ENCODE peak calls at places on chromosome 12, in five cellular contexts. U is astrocyte of the spinal cord; D is right cardiac atrium; J is stimulated activated CD4-positive, alpha-beta T cell treated with anti-CD3 and anti-CD28 coated beads, Interleukin-2, amount 100 ng/mL, for 48 hours; N is germinal center. X is an unnamed sample.

GRCh38 chr12:123270380-123271181 is 1.1 kb downstream of the CDK2AP1 start:
- DNase-seq in J (no peak), U (no peak), D (peak; percentile 77), N (no peak), X (no peak)

GRCh38 chr12:74490390-74491064 is 47.1 kb upstream of the ATXN7L3B start:
- DNase-seq in U (no peak), J (no peak), D (no peak), N (no peak), X (no peak)

GRCh38 chr12:1078002-1078401 is 87.0 kb downstream of the ERC1 start:
- DNase-seq in U (no peak), J (no peak), D (no peak), N (no peak), X (no peak)

GRCh38 chr12:14554281-14555008 is 13.2 kb downstream of the PLBD1 start:
- DNase-seq in J (no peak), U (no peak), D (peak; percentile 94), N (no peak), X (no peak)

GRCh38 chr12:55745361-55746146 is 2.6 kb downstream of the GDF11 start:
- DNase-seq in N (no peak), J (no peak), D (peak; percentile 47), U (peak; percentile 17), X (no peak)

GRCh38 chr12:57473392-57473791 is 6.3 kb downstream of the ARHGAP9 start:
- DNase-seq in U (no peak), N (no peak), J (no peak), D (no peak), X (no peak)

GRCh38 chr12:76976777-76977465 is 88.4 kb downstream of the E2F7 start:
- DNase-seq in N (no peak), U (peak; percentile 3), J (no peak), D (no peak), X (no peak)

GRCh38 chr12:110906088-110906487 is 14.3 kb downstream of the MYL2 start:
- DNase-seq in N (peak; percentile 22), J (no peak), U (no peak), D (no peak), X (no peak)

GRCh38 chr12:45131506-45131905 is 80.6 kb upstream of the DBX2 start:
- DNase-seq in N (no peak), D (no peak), U (no peak), J (no peak), X (no peak)

GRCh38 chr12:60148109-60148508 is 552.3 kb downstream of the SLC16A7 start:
- DNase-seq in D (no peak), U (peak; percentile 87), J (no peak), N (no peak), X (no peak)

GRCh38 chr12:120055639-120056038 is 60.9 kb downstream of the RAB35 start:
- DNase-seq in U (no peak), J (no peak), N (no peak), D (no peak), X (no peak)

GRCh38 chr12:32107376-32108267 is 975 bp downstream of the BICD1 start:
- DNase-seq in U (peak; percentile 60), D (peak; percentile 58), J (peak; percentile 17), N (peak; percentile 30), X (no peak)

GRCh38 chr12:56029166-56029519 is 8.3 kb downstream of the IKZF4 start:
- DNase-seq in U (peak; percentile 9), N (no peak), J (no peak), D (no peak), X (no peak)

GRCh38 chr12:106288510-106289195 is 13.9 kb upstream of the TCP11L2 start:
- DNase-seq in D (no peak), U (peak; percentile 92), N (no peak), J (no peak), X (no peak)

GRCh38 chr12:32290411-32290810 is 108.9 kb upstream of the FGD4 start:
- DNase-seq in N (no peak), J (no peak), U (peak; percentile 24), D (no peak), X (no peak)

GRCh38 chr12:97967831-97968230 is 505.2 kb downstream of the RMST start:
- DNase-seq in U (no peak), N (no peak), J (no peak), D (no peak), X (no peak)

GRCh38 chr12:113988064-113988451 is 21.9 kb upstream of the RBM19 start:
- DNase-seq in N (no peak), D (no peak), U (no peak), J (no peak), X (no peak)

GRCh38 chr12:30794591-30795409 is 40.0 kb upstream of the CAPRIN2 start:
- DNase-seq in U (peak; percentile 97), J (peak; percentile 13), D (peak; percentile 50), N (no peak), X (no peak)

GRCh38 chr12:132109741-132110140 is 34.4 kb downstream of the DDX51 start:
- DNase-seq in U (no peak), D (no peak), N (no peak), J (no peak), X (no peak)

GRCh38 chr12:27588786-27589185 is 64.8 kb downstream of the PPFIBP1 start:
- DNase-seq in N (no peak), D (no peak), J (no peak), U (no peak), X (no peak)

GRCh38 chr12:128864516-128865186 is 11.4 kb downstream of the GLT1D1 start:
- DNase-seq in J (no peak), N (no peak), U (no peak), D (peak; percentile 67), X (no peak)

GRCh38 chr12:124720019-124720686 is 143.5 kb downstream of the SCARB1 start:
- DNase-seq in D (peak; percentile 59), U (peak; percentile 87), N (no peak), J (no peak), X (no peak)

GRCh38 chr12:1972260-1972659 is 32.0 kb downstream of the DCP1B start:
- DNase-seq in D (no peak), N (no peak), J (no peak), U (peak; percentile 66), X (no peak)

GRCh38 chr12:116853507-116853906 is 27.7 kb downstream of the HRK start:
- DNase-seq in D (no peak), U (no peak), J (no peak), N (no peak), X (no peak)

GRCh38 chr12:100672075-100672592 is 98.7 kb downstream of the GAS2L3 start:
- DNase-seq in U (no peak), D (peak; percentile 43), N (peak; percentile 44), J (peak; percentile 31), X (no peak)

GRCh38 chr12:116672842-116673516 is 64.9 kb downstream of the SPRING1 start:
- DNase-seq in N (no peak), J (no peak), U (no peak), D (no peak), X (no peak)

GRCh38 chr12:102568151-102568815 is 87.9 kb upstream of the IGF1 start:
- DNase-seq in U (peak; percentile 24), J (no peak), D (no peak), N (no peak), X (no peak)

GRCh38 chr12:43151406-43152080 is 400.5 kb downstream of the ADAMTS20 start:
- DNase-seq in N (no peak), U (no peak), J (no peak), D (no peak), X (no peak)

GRCh38 chr12:40620564-40621019 is 71.6 kb upstream of the CNTN1 start:
- DNase-seq in N (no peak), J (no peak), U (no peak), D (peak; percentile 28), X (no peak)

GRCh38 chr12:56257491-56258067 is 605 bp downstream of the ANKRD52 start:
- DNase-seq in N (no peak), J (no peak), U (peak; percentile 39), D (peak; percentile 52), X (no peak)

GRCh38 chr12:132422057-132423043 is 67.6 kb upstream of the FBRSL1 start:
- DNase-seq in U (peak; percentile 25), J (no peak), D (peak; percentile 16), N (no peak), X (no peak)

GRCh38 chr12:82660541-82661325 is 26.0 kb upstream of the TMTC2 start:
- DNase-seq in N (no peak), U (peak; percentile 10), J (no peak), D (no peak), X (no peak)

GRCh38 chr12:119826661-119827435 is 50.3 kb downstream of the CIT start:
- DNase-seq in U (no peak), N (no peak), D (no peak), J (no peak), X (no peak)

GRCh38 chr12:88579572-88579940 is 715 bp downstream of the KITLG start:
- DNase-seq in D (peak; percentile 75), J (no peak), N (peak; percentile 3), U (peak; percentile 47), X (no peak)

GRCh38 chr12:75212072-75212471 is 2.4 kb upstream of the KCNC2 start:
- DNase-seq in J (no peak), D (no peak), U (peak; percentile 60), N (no peak), X (no peak)

GRCh38 chr12:2051700-2052625 is 824 bp upstream of the CACNA1C start:
- DNase-seq in U (no peak), D (peak; percentile 57), J (no peak), N (no peak), X (no peak)

GRCh38 chr12:65608319-65608916 is 215.9 kb upstream of the HMGA2 start:
- DNase-seq in J (no peak), U (peak; percentile 56), D (no peak), N (no peak), X (no peak)

GRCh38 chr12:68521321-68521839 is 89.3 kb upstream of the RAP1B start:
- DNase-seq in D (no peak), J (no peak), U (peak; percentile 92), N (no peak), X (no peak)

GRCh38 chr12:47024463-47024862 is 55.0 kb upstream of the PCED1B start:
- DNase-seq in U (no peak), N (no peak), J (no peak), D (peak; percentile 50), X (no peak)